ENCODE peak calls at places on chromosome 3, in four cellular contexts. G is heart left ventricle, T is endodermal cell, D is fibroblast of lung. W is an unnamed sample.

GRCh38 chr3:152554980-152555379 is 280.0 kb upstream of the P2RY1 start:
- DNase-seq in T (no peak), G (peak), D (peak), W (peak)

GRCh38 chr3:48472673-48472922 is 26.1 kb downstream of the ATRIP start:
- DNase-seq in T (no peak), D (no peak), G (no peak), W (no peak)

GRCh38 chr3:66021731-66022131 is 17.0 kb downstream of the MAGI1 start:
- DNase-seq in D (peak), G (no peak), T (peak), W (peak)

GRCh38 chr3:42562047-42562907 is 19.5 kb downstream of the SEC22C start:
- DNase-seq in D (no peak), G (no peak), T (no peak), W (no peak)

GRCh38 chr3:44077267-44077666 is 164.4 kb upstream of the TOPAZ1 start:
- DNase-seq in T (peak), D (no peak), G (no peak), W (peak)

GRCh38 chr3:165259518-165260193 is 63.5 kb upstream of the SLITRK3 start:
- DNase-seq in D (peak), G (no peak), T (no peak), W (peak)

GRCh38 chr3:177481329-177481728 is 284.0 kb upstream of the TBL1XR1 start:
- DNase-seq in G (no peak), T (no peak), D (no peak), W (no peak)

GRCh38 chr3:155079795-155080546 is at the start of gene MME:
- DNase-seq in T (peak), G (peak), D (peak), W (peak)

GRCh38 chr3:161230621-161231195 is 9.6 kb downstream of the NMD3 start:
- DNase-seq in D (no peak), G (no peak), T (no peak), W (no peak)

GRCh38 chr3:191987951-191988350 is 527.0 kb downstream of the PYDC2 start:
- DNase-seq in T (no peak), G (no peak), D (no peak), W (no peak)

GRCh38 chr3:127588675-127589577 is 1.6 kb downstream of the TPRA1 start:
- DNase-seq in G (no peak), D (peak), T (peak), W (peak)

GRCh38 chr3:159245871-159246270 is 444.0 kb downstream of the MFSD1 start:
- DNase-seq in G (no peak), D (no peak), T (no peak), W (no peak)

GRCh38 chr3:141740349-141740748 is 2.3 kb downstream of the RNF7 start:
- DNase-seq in D (no peak), G (no peak), T (no peak), W (no peak)

GRCh38 chr3:125072310-125072709 is 16.5 kb upstream of the HEG1 start:
- DNase-seq in D (no peak), T (no peak), G (no peak), W (no peak)

GRCh38 chr3:37197810-37198371 is 23.5 kb upstream of the LRRFIP2 start:
- DNase-seq in T (no peak), G (no peak), D (peak), W (peak)

DNA sequence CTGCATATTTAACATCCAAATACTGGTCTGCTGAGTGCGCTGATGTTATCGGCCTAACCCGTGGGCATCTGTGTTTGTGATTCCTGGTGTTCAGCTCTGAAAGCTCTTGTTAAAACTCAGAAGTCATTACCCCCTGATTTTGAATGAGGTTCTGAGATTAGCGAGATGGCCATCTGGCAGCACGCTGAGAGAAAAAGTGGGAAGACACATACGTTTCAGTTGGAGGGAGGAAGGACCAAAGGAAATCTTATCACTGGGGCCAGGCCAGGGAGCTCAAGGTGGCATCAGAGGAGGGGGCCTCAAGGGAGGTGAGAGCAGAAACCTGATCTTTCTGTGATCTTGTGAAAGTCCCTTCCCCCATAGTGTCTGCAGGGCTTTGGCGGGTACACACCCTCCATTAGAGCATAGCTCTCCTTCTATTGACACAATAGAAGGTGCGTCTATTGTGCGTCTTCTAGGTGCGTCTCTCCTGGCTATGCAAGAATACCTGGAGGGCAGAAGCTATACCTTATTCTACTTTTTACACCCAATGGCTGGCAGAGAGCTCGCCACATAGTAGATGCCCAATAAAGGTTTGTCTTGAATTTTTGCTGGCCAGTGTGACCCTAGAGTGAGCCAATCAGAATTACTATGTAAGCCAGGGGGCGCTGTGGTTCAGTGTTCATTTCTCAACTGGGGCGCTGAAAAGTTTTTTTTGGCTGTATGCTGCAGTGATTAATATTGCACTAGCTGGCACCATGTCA is 182.4 kb downstream of the SHQ1 start:
- DNase-seq in T (peak), D (peak), G (peak), W (peak)
- TF ChIP-seq CTCF in T (peak), D (peak), G (peak), W (peak)

GRCh38 chr3:47280519-47280918 is 2.1 kb downstream of the KIF9 start:
- DNase-seq in D (no peak), T (no peak), G (no peak), W (no peak)

GRCh38 chr3:47283193-47283537 is 421 bp downstream of the KLHL18 start:
- DNase-seq in G (no peak), T (no peak), D (no peak), W (no peak)

GRCh38 chr3:47283596-47284364 is 1.0 kb downstream of the KLHL18 start:
- DNase-seq in T (peak), D (peak), G (no peak), W (peak)

GRCh38 chr3:47282424-47283192 is at the start of the genes KIF9 and KLHL18:
- DNase-seq in D (peak), T (peak), G (peak), W (peak)
- TF ChIP-seq CTCF in D (no peak), T (no peak), G (no peak), W (no peak)

GRCh38 chr3:18767756-18768303 is 342.7 kb upstream of the SATB1 start:
- DNase-seq in T (no peak), G (no peak), D (no peak), W (no peak)
- TF ChIP-seq CTCF in T (no peak), G (no peak), D (no peak), W (no peak)

GRCh38 chr3:169772951-169773816 is at the start of gene MYNN:
- DNase-seq in T (peak), D (peak), G (peak), W (peak)
- TF ChIP-seq CTCF in T (peak), D (no peak), G (no peak), W (no peak)

W was measured in MCF 10A.